ENCODE peak calls at places on chromosomes 12 and 14, in four cellular contexts. W is activated T-helper 1 cell treated with Interleukin-2 at 50 U/mL for 16 hours; O is activated naive CD8-positive, alpha-beta T cell treated with anti-CD3 and anti-CD28 coated beads, Interleukin-2, amount 50 U/mL, for 24 hours; E is globus pallidus. P is an unnamed sample.

GRCh38 chr12:12265571-12266388 is 1.1 kb downstream of the LRP6 start:
- DNase-seq in W (no peak), O (no peak), E (peak; percentile 57), P (no peak)

GRCh38 chr14:102971836-102972606 is 49.6 kb downstream of the AMN start:
- DNase-seq in W (no peak), O (no peak), E (no peak), P (no peak)

GRCh38 chr14:80465541-80466220 is 254.4 kb upstream of the DIO2 start:
- DNase-seq in W (no peak), O (no peak), E (no peak), P (no peak)

GRCh38 chr12:6952121-6952859 is 1.1 kb downstream of the PTPN6 start:
- DNase-seq in W (no peak), O (peak; percentile 41), E (no peak), P (no peak)

GRCh38 chr14:45810152-45810872 is 557.3 kb upstream of the MIS18BP1 start:
- DNase-seq in W (no peak), O (no peak), E (no peak), P (no peak)

GRCh38 chr12:126369487-126370463 is 1304.5 kb downstream of the AACS start:
- DNase-seq in W (no peak), O (no peak), E (no peak), P (no peak)

GRCh38 chr14:37587881-37588666 is 7.0 kb downstream of the FOXA1 start:
- DNase-seq in W (no peak), O (no peak), E (no peak), P (no peak)

GRCh38 chr14:26596722-26597030 is 1.2 kb downstream of the NOVA1 start:
- DNase-seq in W (no peak), O (no peak), E (peak; percentile 63), P (no peak)

GRCh38 chr12:63997198-63997597 is 152.7 kb downstream of the SRGAP1 start:
- DNase-seq in W (no peak), O (no peak), E (no peak), P (no peak)